ENCODE peak calls at places on chromosome 3, in eight cellular contexts. I, A, B, D, J, E, L and W are unnamed samples.

GRCh38 chr3:87503901-87504498 is 227.6 kb upstream of the POU1F1 start:
- DNase-seq in D (no peak), L (peak), J (peak), I (peak), B (peak), E (peak), A (peak), W (peak)

GRCh38 chr3:129599607-129600006 is 6.9 kb downstream of the PLXND1 start:
- DNase-seq in J (no peak), B (peak), A (peak), I (peak), L (no peak), D (peak), E (no peak), W (no peak)

GRCh38 chr3:157087398-157088132 is 72.4 kb downstream of the CCNL1 start:
- DNase-seq in B (peak), D (no peak), E (peak), I (no peak), A (no peak), J (no peak), L (no peak), W (no peak)

GRCh38 chr3:129650256-129650872 is 43.9 kb upstream of the PLXND1 start:
- DNase-seq in J (peak), B (peak), A (peak), D (peak), L (peak), E (peak), I (peak), W (peak)

GRCh38 chr3:127180859-127181258 is 12.1 kb upstream of the PRR23E start:
- DNase-seq in A (no peak), D (no peak), B (no peak), J (no peak), I (no peak), L (no peak), E (no peak), W (no peak)

GRCh38 chr3:101381809-101382208 is 61.4 kb upstream of the IMPG2 start:
- DNase-seq in J (peak), E (peak), D (no peak), A (peak), B (peak), I (peak), L (no peak), W (no peak)

GRCh38 chr3:171462224-171462623 is 2.0 kb upstream of the TNIK start:
- DNase-seq in J (no peak), I (no peak), D (no peak), A (peak), L (no peak), B (no peak), E (no peak), W (no peak)

GRCh38 chr3:59364471-59364870 is 314.6 kb upstream of the CFAP20DC start:
- DNase-seq in E (peak), A (no peak), J (peak), D (no peak), I (peak), B (peak), L (no peak), W (peak)

GRCh38 chr3:111917300-111917699 is 58.2 kb downstream of the PHLDB2 start:
- DNase-seq in A (no peak), I (peak), J (no peak), D (no peak), L (peak), B (peak), E (peak), W (no peak)

GRCh38 chr3:58755153-58755552 is 88.6 kb upstream of the FAM3D start:
- DNase-seq in J (no peak), B (no peak), L (no peak), A (no peak), I (no peak), E (no peak), D (no peak), W (no peak)

GRCh38 chr3:52339612-52340011 is 23.5 kb downstream of the DNAH1 start:
- DNase-seq in A (peak), I (peak), D (no peak), B (peak), L (peak), J (peak), E (peak), W (peak)

GRCh38 chr3:61885414-61885813 is 324.0 kb downstream of the PTPRG start:
- DNase-seq in B (no peak), D (no peak), E (no peak), L (no peak), I (no peak), A (no peak), J (no peak), W (no peak)

GRCh38 chr3:174440350-174440716 is 418.8 kb upstream of the NAALADL2 start:
- DNase-seq in I (peak), L (no peak), J (no peak), E (peak), B (peak), D (no peak), A (peak), W (peak)

GRCh38 chr3:14549256-14549931 is 9.3 kb upstream of the GRIP2 start:
- DNase-seq in B (peak), E (no peak), I (peak), A (peak), L (peak), D (no peak), J (no peak), W (no peak)

GRCh38 chr3:150734795-150735119 is 28.2 kb downstream of the SIAH2 start:
- DNase-seq in D (no peak), I (no peak), L (no peak), A (no peak), E (no peak), J (no peak), B (no peak), W (no peak)
- TF ChIP-seq CTCF in D (no peak), I (no peak), L (no peak), A (no peak), E (no peak), J (no peak), B (no peak), W (no peak)

GRCh38 chr3:10707089-10707983 is 108.7 kb upstream of the SLC6A11 start:
- DNase-seq in L (no peak), A (no peak), I (no peak), D (no peak), E (no peak), J (no peak), B (no peak), W (no peak)
- H3K4me3 ChIP-seq in L (peak), A (no peak), I (no peak), D (no peak), E (no peak), J (no peak), B (no peak), W (no peak)

DNA sequence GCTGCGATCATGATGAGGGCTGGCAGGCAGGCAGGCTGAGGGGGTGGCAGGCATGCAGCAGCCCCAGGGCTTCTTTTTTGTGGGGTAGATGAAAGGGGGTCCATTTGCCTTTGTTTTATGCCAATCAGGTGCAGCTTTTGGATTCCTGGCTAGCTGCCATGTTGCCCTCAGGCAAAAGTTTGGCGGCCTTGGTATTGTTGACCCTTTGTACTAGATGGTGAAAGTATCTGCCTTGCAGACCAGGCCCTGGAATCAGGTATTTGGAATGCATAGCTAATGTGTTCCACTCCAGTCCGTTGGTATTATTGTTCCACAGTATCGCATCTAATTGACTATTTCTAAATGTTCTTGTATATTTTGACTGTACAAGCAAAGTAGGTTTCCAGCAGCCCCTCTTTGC is 35.0 kb downstream of the EEFSEC start:
- DNase-seq in B (no peak), A (no peak), J (no peak), I (no peak), D (no peak), L (no peak), E (no peak), W (no peak)
- TF ChIP-seq CTCF in B (no peak), A (no peak), J (no peak), I (no peak), D (no peak), L (no peak), E (no peak), W (no peak)

GRCh38 chr3:117871934-117872333 is 1162.4 kb downstream of the TUSC7 start:
- DNase-seq in I (peak), E (peak), B (no peak), A (no peak), J (no peak), L (no peak), D (no peak), W (no peak)

GRCh38 chr3:117875887-117876286 is 1158.8 kb downstream of the IGSF11 start:
- DNase-seq in A (no peak), D (no peak), B (no peak), E (no peak), L (no peak), J (no peak), I (no peak), W (no peak)

GRCh38 chr3:117874904-117875874 is 1159.5 kb downstream of the IGSF11 start:
- DNase-seq in J (no peak), B (peak), D (no peak), I (no peak), E (no peak), A (no peak), L (no peak), W (no peak)

GRCh38 chr3:117874028-117874765 is 1160.4 kb downstream of the IGSF11 start:
- DNase-seq in I (no peak), L (no peak), E (no peak), J (no peak), B (peak), A (no peak), D (no peak), W (no peak)

DNA sequence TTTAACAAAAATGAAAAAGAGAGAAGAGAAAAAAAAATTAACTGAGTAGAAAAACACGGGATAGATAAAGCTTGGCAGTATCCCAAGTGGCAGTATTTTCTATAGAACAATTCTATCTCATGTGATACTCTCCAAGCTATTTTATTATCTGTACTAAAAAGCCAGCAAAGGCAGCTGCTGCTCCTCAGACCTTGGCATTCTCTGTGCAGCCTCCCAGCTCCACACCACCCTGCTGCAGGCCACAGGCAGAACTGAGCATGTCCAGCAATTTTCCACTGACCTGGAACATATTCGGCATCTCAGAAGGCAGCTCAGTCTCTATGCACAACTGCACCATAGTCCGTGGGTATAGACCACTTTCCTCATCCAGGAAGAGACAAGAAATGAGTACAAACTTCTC is 1161.4 kb downstream of the IGSF11 start:
- DNase-seq in L (no peak), B (peak), I (peak), A (no peak), D (peak), J (no peak), E (no peak), W (no peak)
- H3K4me3 ChIP-seq in L (no peak), B (no peak), I (no peak), A (no peak), D (no peak), J (no peak), E (no peak), W (no peak)

GRCh38 chr3:169295912-169296311 is 367.6 kb downstream of the MECOM start:
- DNase-seq in I (no peak), E (no peak), A (no peak), B (no peak), D (no peak), L (no peak), J (no peak), W (no peak)

GRCh38 chr3:169298247-169298992 is 365.1 kb downstream of the MECOM start:
- DNase-seq in J (no peak), E (no peak), D (no peak), I (no peak), A (no peak), B (no peak), L (no peak), W (no peak)

GRCh38 chr3:169299129-169299528 is 364.4 kb downstream of the MECOM start:
- DNase-seq in E (no peak), J (no peak), A (no peak), L (no peak), B (no peak), I (no peak), D (no peak), W (no peak)

GRCh38 chr3:169297214-169297613 is 366.3 kb downstream of the MECOM start:
- DNase-seq in D (no peak), I (no peak), J (no peak), A (no peak), L (no peak), E (no peak), B (no peak), W (no peak)

GRCh38 chr3:169295126-169295525 is 368.4 kb downstream of the MECOM start:
- DNase-seq in I (peak), B (peak), L (no peak), J (no peak), E (peak), A (no peak), D (no peak), W (no peak)
- TF ChIP-seq CTCF in I (peak), B (peak), L (peak), J (peak), E (peak), A (no peak), D (peak), W (no peak)

DNA sequence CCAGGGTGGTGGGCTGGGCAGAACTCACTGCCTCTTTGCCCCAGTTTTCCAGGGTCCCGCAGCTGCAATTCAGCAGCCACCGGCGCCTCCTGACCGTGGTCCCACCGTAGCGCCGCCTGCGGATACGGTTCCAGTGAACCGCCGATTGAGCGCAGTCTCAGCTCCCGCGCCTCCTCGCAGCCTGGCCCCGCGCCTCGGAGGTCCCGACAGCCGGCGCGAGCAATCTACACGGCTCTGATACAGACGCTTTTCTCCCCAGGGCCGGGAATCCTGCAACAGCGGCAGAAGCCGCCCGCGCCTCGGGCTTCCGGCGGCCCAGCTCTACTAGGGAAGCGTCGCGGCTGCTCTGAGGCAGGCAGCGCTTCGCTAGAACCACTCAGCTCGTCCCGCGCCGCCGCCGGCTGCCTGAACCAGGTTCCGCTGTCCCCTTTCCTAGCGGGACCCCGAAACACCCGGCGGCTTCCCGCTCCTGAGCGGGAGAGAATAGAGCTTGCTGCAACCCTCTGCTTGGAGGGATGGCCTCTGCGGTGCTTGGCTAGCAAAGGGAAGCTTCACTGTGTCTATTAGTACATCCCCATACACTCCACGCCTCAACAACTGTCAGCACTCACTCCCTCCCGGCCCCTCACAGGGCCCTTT is 3.1 kb downstream of the FOXL2NB start:
- DNase-seq in B (no peak), D (peak), I (peak), J (no peak), E (peak), L (no peak), A (peak), W (no peak)
- H3K4me3 ChIP-seq in B (peak), D (no peak), I (peak), J (peak), E (peak), L (no peak), A (peak), W (peak)

DNA sequence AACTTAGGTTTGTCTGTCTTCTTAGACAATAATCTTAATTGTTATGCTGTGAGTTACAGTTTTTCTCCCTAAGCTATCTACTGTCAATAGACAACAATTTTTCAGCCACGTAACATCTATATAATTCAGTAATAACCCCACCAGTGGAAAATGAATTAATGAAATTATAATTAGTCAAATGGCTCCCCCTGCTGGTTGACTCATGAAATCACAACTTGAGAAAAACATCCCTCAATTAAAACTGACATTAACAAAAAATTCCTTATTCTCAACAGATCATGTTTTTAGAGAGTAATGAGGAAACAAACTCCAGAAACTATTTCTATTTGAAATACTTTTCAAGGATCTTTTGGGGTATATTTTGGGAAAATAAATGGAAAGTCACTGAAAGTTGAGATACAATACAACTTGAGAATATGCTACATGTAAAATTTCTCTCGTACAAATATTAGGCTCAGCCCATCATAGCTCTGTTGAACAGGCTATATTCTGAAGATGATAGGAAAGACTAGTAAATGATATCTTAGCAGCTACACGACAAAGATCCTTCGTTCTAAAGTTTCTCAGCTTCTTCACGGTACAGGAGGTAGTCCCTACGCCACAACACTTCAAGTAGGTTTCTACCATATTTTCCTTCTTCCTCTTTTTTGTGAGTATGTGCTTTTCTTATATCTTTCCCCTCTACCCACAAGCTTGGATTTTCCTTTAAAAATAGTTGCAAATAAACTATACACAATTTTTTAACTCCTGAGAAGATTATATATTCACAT is 20.7 kb downstream of the PPP1R2 start:
- DNase-seq in B (peak), L (peak), I (peak), E (peak), A (peak), D (no peak), J (no peak), W (no peak)
- TF ChIP-seq CTCF in B (peak), L (peak), I (peak), E (peak), A (peak), D (peak), J (peak), W (peak)

DNA sequence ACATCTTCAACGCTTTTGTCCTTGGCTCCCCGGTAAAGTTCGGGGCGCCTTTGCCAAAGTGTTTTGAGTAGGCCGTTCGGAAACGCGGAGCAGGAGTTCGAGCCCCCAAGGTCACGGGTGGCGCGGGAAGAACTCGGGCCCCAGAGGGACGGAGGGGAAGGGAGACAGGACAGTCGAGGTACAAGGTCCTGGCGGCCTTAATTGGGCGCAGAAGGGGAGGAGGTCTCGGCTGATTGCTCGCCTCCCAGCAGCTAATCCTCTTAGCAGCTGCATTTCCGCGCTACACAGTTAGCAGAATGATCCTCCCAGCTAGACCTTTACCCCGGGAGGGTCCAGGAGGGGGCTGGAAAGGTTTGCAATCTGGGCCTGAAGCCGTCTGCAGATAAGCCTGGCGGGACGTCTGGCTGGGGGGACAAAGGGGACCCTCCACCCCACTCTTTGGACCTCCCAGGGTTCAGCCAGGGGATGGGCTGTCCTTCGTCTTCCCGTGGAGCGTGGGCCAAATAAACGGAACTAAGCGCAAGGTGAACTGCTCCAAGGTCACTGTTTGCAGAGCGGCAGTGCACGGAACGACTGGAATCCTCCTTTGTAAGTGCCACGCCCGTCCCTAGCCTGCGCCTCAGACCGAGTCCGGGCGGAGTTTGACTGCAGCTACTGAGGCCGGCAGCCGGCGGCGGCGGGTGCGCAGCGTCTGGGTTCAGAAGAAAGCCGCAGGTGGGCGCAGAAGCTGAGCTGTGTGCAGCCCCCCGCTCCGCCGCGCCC is 7.2 kb downstream of the EOMES start:
- DNase-seq in E (peak), A (no peak), B (no peak), D (peak), I (no peak), L (no peak), J (no peak), W (no peak)
- H3K4me3 ChIP-seq in E (no peak), A (no peak), B (peak), D (no peak), I (no peak), L (peak), J (no peak), W (peak)

GRCh38 chr3:143648708-143649107 is 199.6 kb downstream of the SLC9A9 start:
- DNase-seq in B (no peak), L (no peak), E (peak), I (peak), D (no peak), J (no peak), A (peak), W (no peak)
- TF ChIP-seq CTCF in B (peak), L (no peak), E (peak), I (peak), D (no peak), J (peak), A (peak), W (no peak)